ENCODE peak calls at places on chromosome 14, in seven cellular contexts. K is body of pancreas, W is psoas muscle, D is LNCaP clone FGC, O is fibroblast of mammary gland, V is lower leg skin, C is heart right ventricle. J is an unnamed sample.

GRCh38 chr14:77141592-77142288 is at the start of gene ZDHHC22:
- DNase-seq in D (no peak), W (no peak), V (no peak), K (no peak), C (no peak), O (no peak), J (peak)

GRCh38 chr14:100850841-100851585 is 25.1 kb downstream of the MEG3 start:
- DNase-seq in O (no peak), V (peak), W (peak), C (peak), K (peak), D (peak), J (no peak)

GRCh38 chr14:33647385-33647786 is 303.5 kb downstream of the EGLN3 start:
- DNase-seq in D (no peak), W (no peak), O (peak), K (peak), C (no peak), V (no peak), J (no peak)

GRCh38 chr14:26863736-26864135 is 265.9 kb upstream of the NOVA1 start:
- DNase-seq in D (no peak), V (no peak), C (no peak), W (no peak), K (no peak), O (peak), J (no peak)

GRCh38 chr14:68843471-68844209 is 50.8 kb upstream of the ZFP36L1 start:
- DNase-seq in C (peak), W (peak), O (peak), D (peak), V (peak), K (peak), J (no peak)

GRCh38 chr14:63890553-63890952 is 37.7 kb downstream of the SYNE2 start:
- DNase-seq in D (no peak), K (peak), V (no peak), O (no peak), W (no peak), C (no peak), J (no peak)

GRCh38 chr14:86574026-86574777 is 1044.3 kb downstream of the FLRT2 start:
- DNase-seq in K (no peak), C (no peak), W (no peak), D (no peak), O (peak), V (no peak), J (no peak)

GRCh38 chr14:51014086-51014485 is 69.8 kb upstream of the PYGL start:
- DNase-seq in V (no peak), K (no peak), D (no peak), C (peak), W (no peak), O (peak), J (no peak)

DNA sequence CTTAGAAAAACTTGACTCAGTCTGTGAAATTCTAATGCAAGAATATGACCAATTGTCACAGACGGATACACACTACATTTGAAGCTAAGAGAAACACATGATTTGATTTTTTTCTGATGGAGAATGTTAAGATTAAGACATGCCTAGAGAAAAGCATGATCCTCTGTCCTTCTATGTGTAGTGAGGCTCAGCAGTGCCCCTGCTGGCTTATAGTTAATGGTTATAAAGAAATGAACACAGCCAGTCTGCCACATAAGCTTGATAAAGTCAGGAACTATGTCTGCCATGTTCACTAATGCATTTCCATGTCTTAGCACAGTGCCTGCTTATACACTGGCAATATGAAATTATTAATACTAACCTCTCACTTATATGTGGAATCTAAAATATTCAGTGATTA is 168.1 kb upstream of the DAAM1 start:
- DNase-seq in K (peak), O (peak), D (no peak), C (no peak), W (no peak), V (no peak), J (no peak)
- TF ChIP-seq CTCF in K (peak), O (peak), D (peak), C (peak), W (peak), V (no peak), J (peak)

DNA sequence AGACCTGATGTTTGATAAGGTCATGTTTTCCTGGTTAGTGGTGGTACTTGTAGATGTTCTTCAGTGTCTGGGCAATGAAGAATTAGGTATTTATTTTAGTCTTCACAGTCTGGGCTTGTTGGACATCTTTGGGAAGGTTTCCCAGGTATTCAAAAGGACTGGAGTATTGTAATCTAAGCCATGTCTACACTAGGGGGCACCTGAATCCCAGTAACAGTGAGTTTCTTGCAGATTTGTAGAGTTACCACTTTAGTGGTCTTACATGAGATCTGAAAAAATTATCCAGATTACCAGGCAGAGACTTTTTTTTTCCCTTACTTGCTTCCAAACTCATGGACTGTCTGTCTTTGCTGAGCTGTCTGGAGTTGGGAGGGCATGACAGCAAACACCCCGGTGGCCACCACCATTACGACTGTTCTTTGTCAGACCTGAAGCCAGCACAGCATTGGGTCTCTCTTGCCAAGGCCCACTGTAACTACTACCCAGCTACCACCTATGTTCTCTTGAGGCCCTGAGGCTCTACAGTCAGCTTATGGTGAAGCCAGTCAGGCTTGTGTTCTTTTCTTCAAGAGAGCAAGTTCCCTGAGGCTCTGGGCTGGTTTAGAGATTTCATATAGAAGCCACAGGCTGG is 820.7 kb upstream of the FBXO33 start:
- DNase-seq in C (no peak), W (peak), O (no peak), K (no peak), V (no peak), D (no peak), J (no peak)
- TF ChIP-seq CTCF in C (no peak), W (no peak), O (no peak), K (no peak), V (no peak), D (peak), J (peak)

GRCh38 chr14:23130875-23131274 is 11.8 kb upstream of the CEBPE start:
- DNase-seq in K (no peak), C (no peak), D (no peak), O (no peak), W (no peak), V (no peak), J (no peak)

GRCh38 chr14:23131482-23131881 is 12.4 kb upstream of the CEBPE start:
- DNase-seq in C (no peak), O (no peak), V (no peak), W (no peak), D (no peak), K (no peak), J (no peak)

GRCh38 chr14:23127861-23128260 is 8.8 kb upstream of the CEBPE start:
- DNase-seq in V (no peak), C (no peak), K (no peak), W (no peak), D (no peak), O (no peak), J (no peak)

GRCh38 chr14:23128969-23129758 is 10.1 kb upstream of the CEBPE start:
- DNase-seq in W (no peak), D (no peak), K (no peak), V (no peak), O (no peak), C (no peak), J (no peak)

DNA sequence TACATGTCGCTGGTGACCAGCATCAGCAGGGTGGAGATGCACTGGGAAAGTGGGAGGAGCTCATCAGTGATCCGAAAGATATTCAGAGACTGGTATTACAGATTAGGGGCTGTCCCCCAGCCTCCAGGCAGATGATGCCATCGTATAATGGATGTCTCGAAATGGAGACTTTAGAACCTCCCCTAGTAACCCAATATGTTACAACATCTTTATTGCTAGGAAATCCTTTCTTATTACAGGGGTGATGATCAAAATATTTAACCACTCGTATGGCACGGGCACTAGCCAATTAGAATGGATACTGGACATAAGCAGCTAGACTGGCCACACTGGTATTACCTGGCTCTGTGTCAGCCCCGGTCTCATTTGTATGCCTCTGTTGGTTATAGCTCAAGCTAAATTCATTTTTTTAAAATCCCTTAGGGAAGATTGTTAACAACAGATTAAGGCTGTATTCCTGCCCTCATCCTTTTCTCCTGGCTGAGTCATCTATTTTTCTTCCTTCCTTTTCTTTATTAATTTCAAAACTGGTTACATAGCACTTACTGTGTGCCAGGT is 10.8 kb upstream of the CEBPE start:
- DNase-seq in V (no peak), W (no peak), K (no peak), D (peak), C (no peak), O (no peak), J (no peak)
- TF ChIP-seq CTCF in V (no peak), W (no peak), K (no peak), D (no peak), C (no peak), O (no peak), J (no peak)

GRCh38 chr14:92690171-92691011 is 58.0 kb downstream of the LGMN start:
- DNase-seq in C (peak), W (no peak), K (peak), V (no peak), D (peak), O (peak), J (no peak)
- TF ChIP-seq CTCF in C (peak), W (peak), K (peak), V (no peak), D (peak), O (peak), J (peak)

GRCh38 chr14:61104358-61104757 is 123.3 kb downstream of the SLC38A6 start:
- DNase-seq in K (no peak), C (no peak), W (no peak), V (no peak), O (no peak), D (no peak), J (no peak)

GRCh38 chr14:61107148-61107641 is 126.2 kb downstream of the SLC38A6 start:
- DNase-seq in O (peak), W (peak), V (peak), D (no peak), K (peak), C (peak), J (no peak)

GRCh38 chr14:61108742-61109141 is 127.7 kb downstream of the SLC38A6 start:
- DNase-seq in V (no peak), K (no peak), O (no peak), D (no peak), W (no peak), C (no peak), J (no peak)

GRCh38 chr14:61107896-61108295 is 126.9 kb downstream of the SLC38A6 start:
- DNase-seq in C (no peak), K (no peak), V (peak), D (no peak), W (no peak), O (no peak), J (no peak)

DNA sequence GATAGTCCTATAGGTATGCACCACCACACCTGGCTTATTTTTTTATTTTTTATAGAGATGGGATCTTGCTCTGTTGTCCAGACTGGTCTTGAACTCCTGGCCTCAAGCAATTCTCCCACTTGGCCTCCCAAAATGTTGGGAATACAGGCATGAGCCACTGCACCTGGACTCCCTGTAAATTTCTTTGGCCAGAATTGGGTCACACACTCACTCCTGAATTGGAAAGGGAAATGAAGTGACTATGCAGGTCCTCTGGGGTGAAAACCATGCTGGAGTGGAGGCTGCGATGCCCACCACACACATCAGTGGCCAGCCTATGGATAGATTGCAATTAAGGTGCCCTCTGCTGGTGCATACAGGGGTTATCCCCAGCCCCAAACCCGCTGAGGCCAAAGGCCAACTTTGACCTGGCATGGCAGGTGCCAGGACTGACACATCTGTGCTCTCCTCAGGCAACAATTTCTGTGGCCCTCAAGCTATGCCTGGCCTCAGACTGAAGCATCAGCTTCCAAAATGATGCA is 125.6 kb downstream of the SLC38A6 start:
- DNase-seq in K (no peak), C (no peak), O (peak), V (no peak), D (no peak), W (no peak), J (no peak)
- TF ChIP-seq CTCF in K (no peak), C (no peak), O (peak), V (no peak), D (peak), W (peak), J (peak)

DNA sequence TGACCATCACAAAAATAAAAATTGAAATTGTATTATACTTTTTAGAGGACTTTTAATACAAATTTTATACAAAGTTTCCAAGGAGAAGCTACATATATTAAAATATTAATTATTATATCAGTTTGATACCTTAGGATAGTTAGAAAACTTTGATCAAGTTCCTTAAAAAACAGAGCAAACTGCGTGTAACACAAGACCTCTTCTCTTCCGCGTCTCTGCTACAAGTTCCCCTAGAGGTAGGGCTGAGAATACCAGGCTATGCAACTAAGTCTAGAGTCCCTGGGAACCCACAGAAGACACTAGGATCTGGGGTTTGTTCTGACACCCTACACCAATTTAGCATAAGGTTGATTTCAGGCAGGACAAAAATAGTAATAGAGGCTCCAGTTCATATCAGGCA is 319.0 kb downstream of the FOXG1 start:
- DNase-seq in V (no peak), K (no peak), O (peak), C (no peak), D (no peak), W (no peak), J (no peak)
- TF ChIP-seq CTCF in V (no peak), K (no peak), O (peak), C (no peak), D (no peak), W (no peak), J (no peak)

GRCh38 chr14:96754845-96755184 is 42.4 kb upstream of the VRK1 start:
- DNase-seq in W (no peak), D (no peak), V (peak), C (no peak), O (peak), K (no peak), J (peak)
- TF ChIP-seq CTCF in W (no peak), D (no peak), V (no peak), C (no peak), O (no peak), K (no peak), J (peak)

GRCh38 chr14:53663709-53664108 is 292.9 kb downstream of the BMP4 start:
- DNase-seq in O (peak), D (no peak), K (peak), C (peak), W (peak), V (no peak), J (no peak)
- TF ChIP-seq CTCF in O (peak), D (peak), K (no peak), C (peak), W (no peak), V (no peak), J (peak)